ENCODE peak calls at places on chromosomes 12 and 14, in five cellular contexts. S is astrocyte of the spinal cord, N is HFF-Myc, D is tibial artery, M is brain microvascular endothelial cell. J is an unnamed sample.
A peak's percentile ranks its signal among the peaks of the same experiment; 100 is the strongest.

GRCh38 chr12:46209914-46210834 is 58.7 kb downstream of the SLC38A1 start:
- DNase-seq in D (no peak), N (no peak), M (no peak), S (no peak), J (no peak)

GRCh38 chr14:69346710-69347109 is 51.4 kb downstream of the ERH start:
- DNase-seq in M (no peak), S (no peak), D (no peak), N (no peak), J (no peak)

GRCh38 chr14:35879654-35880249 is 53.6 kb downstream of the BRMS1L start:
- DNase-seq in S (peak; percentile 31), M (peak; percentile 5), N (no peak), D (no peak), J (no peak)

GRCh38 chr14:64518229-64518628 is 13.7 kb downstream of the ZBTB1 start:
- DNase-seq in N (no peak), M (no peak), S (no peak), D (no peak), J (no peak)

GRCh38 chr14:22929848-22930364 is 730 bp upstream of the PRMT5 start:
- DNase-seq in D (no peak), S (no peak), N (no peak), M (no peak), J (no peak)

GRCh38 chr12:92899388-92900001 is 29.6 kb downstream of the EEA1 start:
- DNase-seq in S (peak; percentile 97), D (peak; percentile 88), N (peak; percentile 91), M (peak; percentile 98), J (peak; percentile 97)

GRCh38 chr14:87888136-87888999 is 104.6 kb downstream of the GALC start:
- DNase-seq in S (no peak), N (peak; percentile 19), M (no peak), D (peak; percentile 43), J (no peak)

GRCh38 chr14:71803539-71804260 is 128.5 kb upstream of the RGS6 start:
- DNase-seq in D (no peak), N (peak; percentile 5), S (peak; percentile 74), M (peak; percentile 13), J (peak; percentile 5)

GRCh38 chr12:118866346-118866745 is 115.0 kb upstream of the SRRM4 start:
- DNase-seq in S (no peak), M (no peak), N (no peak), D (no peak), J (no peak)

GRCh38 chr12:56374726-56375597 is 12.3 kb upstream of the APOF start:
- DNase-seq in M (no peak), N (no peak), S (no peak), D (no peak), J (no peak)

GRCh38 chr12:14426792-14427191 is 61.3 kb downstream of the ATF7IP start:
- DNase-seq in D (no peak), M (no peak), S (no peak), N (no peak), J (no peak)

GRCh38 chr14:78519863-78520262 is 349.7 kb downstream of the NRXN3 start:
- DNase-seq in D (no peak), S (peak; percentile 8), M (peak; percentile 9), N (peak; percentile 10), J (no peak)

GRCh38 chr12:92226961-92227360 is 81.3 kb upstream of the BTG1 start:
- DNase-seq in M (no peak), D (no peak), S (no peak), N (no peak), J (no peak)

GRCh38 chr14:56474419-56475022 is 105.1 kb upstream of the TMEM260 start:
- DNase-seq in D (no peak), M (no peak), N (peak; percentile 17), S (peak; percentile 29), J (no peak)

GRCh38 chr12:7154042-7154441 is 23.9 kb downstream of the CLSTN3 start:
- DNase-seq in D (no peak), N (no peak), S (no peak), M (no peak), J (no peak)

GRCh38 chr12:7157391-7157790 is 27.2 kb downstream of the CLSTN3 start:
- DNase-seq in M (no peak), N (no peak), S (no peak), D (no peak), J (no peak)

GRCh38 chr12:7154901-7155470 is 24.8 kb downstream of the CLSTN3 start:
- DNase-seq in N (no peak), M (no peak), S (no peak), D (no peak), J (no peak)

GRCh38 chr12:7155471-7156034 is 25.4 kb downstream of the CLSTN3 start:
- DNase-seq in M (no peak), D (no peak), N (no peak), S (no peak), J (no peak)

DNA sequence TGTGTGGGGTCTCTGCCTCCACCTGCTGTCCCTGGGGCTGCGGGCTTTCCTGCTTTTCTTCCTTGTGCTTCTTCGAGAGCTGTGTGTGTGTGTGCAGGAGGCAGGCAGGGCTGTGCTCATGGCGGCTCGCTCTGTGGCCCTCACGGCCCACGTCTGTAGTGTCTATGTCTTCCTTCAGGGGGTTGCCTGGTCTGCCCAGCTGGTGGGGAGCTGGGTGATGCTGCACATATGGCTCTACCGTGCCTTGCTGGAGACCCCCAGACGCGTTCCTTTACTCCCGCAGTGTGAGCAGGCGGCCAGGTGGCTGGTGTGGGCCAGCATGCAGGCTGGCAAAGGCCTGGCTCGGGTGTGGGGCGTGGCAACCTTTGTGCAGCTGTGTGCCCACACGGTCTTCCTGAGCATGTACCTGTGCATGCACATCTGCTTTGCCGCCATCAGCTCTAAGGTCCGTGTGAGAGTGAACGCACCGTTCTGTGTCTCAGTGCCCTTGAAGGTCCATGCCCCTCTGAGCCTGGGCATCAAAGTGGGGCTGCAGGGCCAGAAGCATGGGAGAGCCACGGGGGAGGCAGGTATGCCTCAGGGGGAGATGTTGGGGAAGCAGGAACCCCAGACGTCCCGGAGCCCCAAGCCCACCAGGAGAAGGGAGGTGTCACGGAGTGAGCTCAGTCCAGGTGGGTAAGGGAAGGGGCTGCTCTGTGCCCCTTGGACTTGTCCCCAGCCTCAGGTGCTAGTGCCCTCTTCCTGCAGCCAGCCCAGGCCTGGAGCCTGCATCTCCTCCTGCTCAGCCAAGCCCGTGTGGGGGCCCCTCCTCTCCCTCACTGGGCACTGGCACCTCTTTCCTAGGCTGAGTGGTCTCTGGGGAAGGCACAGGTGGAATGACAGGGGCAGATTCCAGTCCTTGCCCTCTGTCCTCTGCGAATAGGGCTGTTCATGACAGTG is 26.4 kb downstream of the CLSTN3 start:
- DNase-seq in M (no peak), D (no peak), S (no peak), N (no peak), J (no peak)
- H3K4me3 ChIP-seq in M (no peak overlapping the region), D (no peak overlapping the region), S (no peak overlapping the region), N (no peak overlapping the region), J (no peak overlapping the region)

GRCh38 chr12:123387508-123388217 is 3.7 kb downstream of the KMT5A start:
- DNase-seq in N (no peak), S (no peak), M (no peak), D (no peak), J (no peak)
- H3K4me3 ChIP-seq in N (peak overlapping the region; percentile 51), S (peak overlapping the region; percentile 54), M (no peak overlapping the region), D (peak overlapping the region; percentile 83), J (peak overlapping the region; percentile 70)

DNA sequence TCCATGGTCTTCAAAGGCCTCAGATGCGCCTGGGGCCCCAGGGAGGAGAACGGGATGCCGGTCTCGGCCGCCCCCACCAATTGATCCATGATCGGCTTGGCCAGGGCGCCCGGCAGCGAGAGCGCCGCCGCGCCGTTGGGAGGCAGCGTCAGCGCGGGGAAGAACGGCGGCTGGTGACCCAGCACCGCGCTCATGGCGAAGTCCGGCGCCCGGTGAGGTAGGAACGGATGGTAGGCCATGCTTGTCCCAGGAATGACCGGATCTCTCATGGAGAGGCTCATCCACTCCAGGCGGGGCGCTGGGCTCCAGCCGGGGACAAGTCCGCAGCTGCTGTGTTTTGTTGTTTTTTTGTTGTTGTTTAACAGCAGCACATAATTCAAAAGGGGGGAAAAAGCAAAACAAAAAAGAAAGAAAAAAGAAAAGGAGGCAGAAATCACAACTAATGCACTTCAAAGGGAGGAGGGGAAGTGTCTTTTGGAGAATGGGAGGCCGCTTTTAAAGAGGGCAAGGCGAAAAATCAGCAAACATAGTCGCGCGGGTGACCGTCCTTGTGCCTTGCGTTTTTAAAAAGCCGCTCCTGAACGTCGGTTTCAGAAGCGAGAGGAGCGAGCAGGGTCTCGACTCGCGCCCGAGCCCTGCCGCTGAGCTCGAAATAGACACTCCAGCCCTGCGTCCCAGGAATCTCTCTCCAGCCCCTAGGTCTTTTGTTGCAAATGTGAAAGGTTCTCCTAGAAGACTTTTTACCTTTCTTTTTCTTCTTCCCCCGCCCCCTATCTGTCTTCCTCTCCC is 861 bp downstream of the TBX3 start:
- DNase-seq in S (no peak), M (no peak), N (no peak), D (no peak), J (no peak)
- H3K4me3 ChIP-seq in S (peak overlapping the region; percentile 93), M (peak overlapping the region; percentile 82), N (peak overlapping the region; percentile 73), D (peak overlapping the region; percentile 74), J (peak overlapping the region; percentile 80)

GRCh38 chr12:47903927-47904646 is 707 bp downstream of the VDR start:
- DNase-seq in S (peak; percentile 87), N (no peak), D (peak; percentile 80), M (peak; percentile 70), J (peak; percentile 33)

GRCh38 chr12:47904647-47905312 is at the start of gene VDR:
- DNase-seq in S (peak; percentile 62), M (peak; percentile 61), D (peak; percentile 70), N (no peak), J (no peak)

GRCh38 chr12:47901285-47902093 is 3.3 kb downstream of the VDR start:
- DNase-seq in M (no peak), N (no peak), S (no peak), D (no peak), J (no peak)

GRCh38 chr12:47902131-47902639 is 2.6 kb downstream of the VDR start:
- DNase-seq in M (no peak), D (no peak), S (no peak), N (no peak), J (no peak)

GRCh38 chr12:47903151-47903611 is 1.6 kb downstream of the VDR start:
- DNase-seq in S (peak; percentile 88), M (peak; percentile 38), N (no peak), D (peak; percentile 34), J (peak; percentile 37)
- H3K4me3 ChIP-seq in S (peak overlapping the region; percentile 73), M (peak overlapping the region; percentile 82), N (peak overlapping the region; percentile 55), D (peak overlapping the region; percentile 69), J (peak overlapping the region; percentile 72)

GRCh38 chr12:124920353-124920935 is 6.0 kb upstream of the UBC start:
- DNase-seq in N (no peak), D (no peak), M (no peak), S (no peak), J (no peak)
- H3K4me3 ChIP-seq in N (no peak overlapping the region), D (no peak overlapping the region), M (no peak overlapping the region), S (no peak overlapping the region), J (no peak overlapping the region)

J was measured in AG04449.